ENCODE peak calls at places on chromosomes 7 and 10, in seven cellular contexts. C is fibroblast of the aortic adventitia; S is progenitor cell of endocrine pancreas; O is foreskin fibroblast; B is MCF 10A; E is CD8-positive, alpha-beta T cell; N is IMR-90. V is an unnamed sample.

GRCh38 chr7:376306-376969 is 86.5 kb downstream of the FOXL3 start:
- DNase-seq in N (no peak), C (no peak), S (peak), E (no peak), O (no peak), B (no peak), V (no peak)

GRCh38 chr7:2818653-2819052 is 25.5 kb downstream of the GNA12 start:
- DNase-seq in S (no peak), E (no peak), N (no peak), C (no peak), O (no peak), B (no peak), V (no peak)

GRCh38 chr10:129949411-129950335 is 14.4 kb downstream of the EBF3 start:
- DNase-seq in C (peak), E (no peak), O (peak), S (no peak), N (peak), B (no peak), V (peak)

GRCh38 chr7:155796381-155797261 is 15.6 kb downstream of the SHH start:
- DNase-seq in B (peak), O (peak), N (no peak), S (peak), E (peak), C (peak), V (peak)

GRCh38 chr10:1520909-1521565 is 216.3 kb downstream of the ADARB2 start:
- DNase-seq in S (no peak), C (no peak), O (no peak), B (no peak), N (no peak), E (no peak), V (no peak)

GRCh38 chr10:92153-92552 is 43.1 kb upstream of the TUBB8 start:
- DNase-seq in S (no peak), O (no peak), B (no peak), C (no peak), E (peak), N (no peak), V (no peak)

GRCh38 chr7:155893664-155894063 is 81.4 kb upstream of the SHH start:
- DNase-seq in C (no peak), B (no peak), O (no peak), S (no peak), E (no peak), N (no peak), V (no peak)

GRCh38 chr7:5622286-5622685 is 159.2 kb downstream of the RNF216 start:
- DNase-seq in B (no peak), N (no peak), O (no peak), E (no peak), C (no peak), S (no peak), V (no peak)

GRCh38 chr7:150735596-150736358 is 1.4 kb upstream of the GIMAP5 start:
- DNase-seq in B (no peak), O (no peak), N (no peak), S (no peak), C (no peak), E (peak), V (no peak)

GRCh38 chr10:62815373-62816111 is 624 bp downstream of the EGR2 start:
- DNase-seq in C (no peak), N (no peak), E (peak), S (peak), O (peak), B (no peak), V (no peak)

GRCh38 chr7:105015631-105015965 is 1.6 kb downstream of the KMT2E start:
- DNase-seq in E (no peak), C (no peak), N (peak), O (peak), B (peak), S (no peak), V (peak)

GRCh38 chr10:111076191-111076681 is 593 bp upstream of the ADRA2A start:
- DNase-seq in S (peak), E (peak), N (peak), O (peak), C (peak), B (peak), V (peak)

GRCh38 chr10:32501906-32502305 is 56.0 kb downstream of the CCDC7 start:
- DNase-seq in N (no peak), B (no peak), E (no peak), S (no peak), O (no peak), C (no peak), V (no peak)

GRCh38 chr10:92181575-92181974 is 109.3 kb downstream of the CPEB3 start:
- DNase-seq in C (no peak), N (no peak), S (no peak), E (no peak), B (peak), O (peak), V (peak)

GRCh38 chr7:133295484-133295883 is 42.6 kb downstream of the EXOC4 start:
- DNase-seq in C (no peak), N (no peak), O (no peak), B (no peak), E (no peak), S (no peak), V (no peak)

GRCh38 chr7:28858895-28859294 is 99.2 kb downstream of the TRIL start:
- DNase-seq in N (no peak), E (no peak), B (no peak), S (no peak), O (no peak), C (no peak), V (no peak)

GRCh38 chr10:49631975-49632374 is 18.1 kb downstream of the CHAT start:
- DNase-seq in S (no peak), B (no peak), E (no peak), N (no peak), O (no peak), C (no peak), V (no peak)

GRCh38 chr7:140726304-140726703 is 29.8 kb downstream of the NDUFB2 start:
- DNase-seq in C (peak), B (peak), E (no peak), O (no peak), S (no peak), N (peak), V (peak)

GRCh38 chr10:70903262-70903921 is 15.0 kb upstream of the PCBD1 start:
- DNase-seq in N (peak), C (peak), B (peak), E (no peak), S (peak), O (peak), V (peak)

GRCh38 chr10:124520553-124521428 is 59.2 kb downstream of the LHPP start:
- DNase-seq in O (no peak), E (no peak), N (peak), B (no peak), C (no peak), S (no peak), V (peak)

GRCh38 chr7:87219545-87220025 is at the start of gene TMEM243:
- DNase-seq in O (peak), N (peak), B (peak), C (peak), E (peak), S (peak), V (peak)

GRCh38 chr7:74502216-74502891 is 48.6 kb downstream of the GTF2IRD1 start:
- DNase-seq in S (no peak), N (no peak), C (no peak), B (peak), O (no peak), E (no peak), V (no peak)

GRCh38 chr7:77308792-77309191 is 107.4 kb downstream of the GSAP start:
- DNase-seq in B (no peak), O (no peak), S (no peak), C (no peak), N (no peak), E (no peak), V (no peak)

GRCh38 chr10:775245-776075 is 86.0 kb upstream of the DIP2C start:
- DNase-seq in E (no peak), B (peak), N (peak), S (no peak), C (no peak), O (peak), V (peak)

GRCh38 chr10:52742723-52743122 is 29.9 kb downstream of the MBL2 start:
- DNase-seq in B (no peak), E (no peak), C (no peak), S (no peak), O (no peak), N (no peak), V (no peak)

GRCh38 chr10:70966848-70967553 is 78.6 kb upstream of the PCBD1 start:
- DNase-seq in N (no peak), C (no peak), E (no peak), S (no peak), O (no peak), B (no peak), V (no peak)

GRCh38 chr10:244227-244626 is 109.0 kb downstream of the ZMYND11 start:
- DNase-seq in E (no peak), B (no peak), S (no peak), C (no peak), O (no peak), N (no peak), V (no peak)

GRCh38 chr7:74224511-74224832 is 14.7 kb downstream of the LAT2 start:
- DNase-seq in E (no peak), B (no peak), C (no peak), S (no peak), O (no peak), N (no peak), V (no peak)

GRCh38 chr7:77797734-77798393 is 370 bp downstream of the TMEM60 start:
- DNase-seq in N (peak), B (no peak), S (no peak), E (no peak), C (no peak), O (peak), V (no peak)

GRCh38 chr10:28930520-28931495 is 253.5 kb downstream of the BAMBI start:
- DNase-seq in E (no peak), B (no peak), C (no peak), O (no peak), N (no peak), S (no peak), V (no peak)

GRCh38 chr10:133454204-133454893 is 604 bp downstream of the SCART1 start:
- DNase-seq in B (no peak), N (no peak), O (no peak), E (no peak), S (no peak), C (no peak), V (no peak)

GRCh38 chr7:72336382-72336886 is 75.7 kb downstream of the CALN1 start:
- DNase-seq in N (no peak), O (no peak), C (no peak), B (no peak), S (no peak), E (no peak), V (no peak)

GRCh38 chr10:119723161-119723560 is 2.7 kb upstream of the INPP5F start:
- DNase-seq in N (no peak), B (no peak), E (no peak), C (no peak), S (no peak), O (no peak), V (no peak)

GRCh38 chr10:74683067-74683466 is 143.3 kb upstream of the KAT6B start:
- DNase-seq in O (peak), C (no peak), S (no peak), N (peak), E (no peak), B (no peak), V (peak)

GRCh38 chr10:74674892-74675291 is 151.5 kb upstream of the KAT6B start:
- DNase-seq in C (no peak), E (no peak), S (no peak), B (no peak), N (no peak), O (no peak), V (no peak)

GRCh38 chr10:74681917-74682627 is 144.3 kb upstream of the KAT6B start:
- DNase-seq in B (no peak), C (no peak), N (peak), O (peak), S (no peak), E (no peak), V (peak)

GRCh38 chr10:74675527-74675926 is 150.9 kb upstream of the KAT6B start:
- DNase-seq in E (no peak), N (no peak), O (no peak), B (no peak), C (no peak), S (no peak), V (no peak)

GRCh38 chr10:74677951-74678350 is 148.4 kb upstream of the KAT6B start:
- DNase-seq in S (no peak), N (no peak), C (no peak), O (no peak), B (no peak), E (no peak), V (no peak)
- TF ChIP-seq CTCF in S (no peak), N (no peak), C (no peak), O (no peak), B (no peak), E (no peak), V (no peak)

GRCh38 chr7:18890885-18891621 is 226.4 kb downstream of the TWIST1 start:
- DNase-seq in O (no peak), N (peak), B (no peak), E (no peak), C (peak), S (no peak), V (peak)

GRCh38 chr7:18893156-18893555 is 224.3 kb downstream of the TWIST1 start:
- DNase-seq in S (no peak), N (no peak), B (no peak), C (no peak), E (no peak), O (no peak), V (no peak)

GRCh38 chr7:18895456-18895855 is 222.0 kb downstream of the TWIST1 start:
- DNase-seq in C (peak), N (peak), O (peak), S (no peak), B (peak), E (no peak), V (peak)

GRCh38 chr7:18896343-18896975 is 221.0 kb downstream of the TWIST1 start:
- DNase-seq in C (no peak), S (no peak), N (peak), O (no peak), E (no peak), B (no peak), V (peak)

DNA sequence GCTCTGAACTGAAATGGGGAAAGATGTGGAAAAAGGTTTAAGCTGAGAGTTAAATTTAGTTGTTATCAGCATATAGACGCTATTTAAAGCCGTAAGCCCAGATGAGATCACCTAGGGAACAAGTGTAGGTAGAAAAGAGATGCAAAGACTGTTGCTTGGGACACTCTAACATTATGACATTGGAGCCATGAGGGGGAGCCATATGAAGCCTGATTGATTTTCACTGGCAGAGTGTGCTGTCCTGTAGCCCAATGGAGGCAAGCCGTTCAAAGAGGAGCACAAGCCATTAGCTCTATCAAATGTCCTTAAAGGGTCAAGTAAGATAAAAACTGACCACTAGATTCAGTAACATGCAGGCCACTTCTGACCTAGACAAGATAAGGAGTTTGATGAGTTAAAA is 223.3 kb downstream of the TWIST1 start:
- DNase-seq in B (no peak), S (no peak), E (no peak), C (no peak), N (no peak), O (no peak), V (no peak)
- TF ChIP-seq CTCF in B (no peak), S (no peak), E (no peak), C (no peak), N (no peak), O (no peak), V (peak)

DNA sequence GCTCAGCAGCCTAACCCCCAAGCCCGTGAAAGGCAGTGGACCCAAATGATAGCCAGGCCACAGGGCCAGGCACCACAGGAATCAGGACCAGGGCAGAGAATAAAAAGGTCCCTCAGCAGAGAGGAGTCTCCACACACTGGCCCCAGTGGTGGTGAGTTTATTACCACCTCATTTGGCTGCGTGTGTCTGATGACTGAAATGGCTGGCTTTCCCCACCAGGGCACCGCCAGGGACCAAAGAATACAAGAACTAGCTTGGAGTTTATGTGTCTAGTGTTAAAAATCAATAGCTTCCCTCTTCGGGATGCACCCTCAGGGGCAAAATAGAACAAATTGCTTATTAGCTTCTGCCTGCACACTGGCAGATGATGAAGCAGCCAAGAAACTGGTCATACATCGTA is 223.8 kb upstream of the ZMIZ1 start:
- DNase-seq in O (no peak), E (no peak), B (no peak), S (no peak), N (no peak), C (no peak), V (no peak)
- TF ChIP-seq CTCF in O (no peak), E (no peak), B (no peak), S (peak), N (no peak), C (no peak), V (no peak)

DNA sequence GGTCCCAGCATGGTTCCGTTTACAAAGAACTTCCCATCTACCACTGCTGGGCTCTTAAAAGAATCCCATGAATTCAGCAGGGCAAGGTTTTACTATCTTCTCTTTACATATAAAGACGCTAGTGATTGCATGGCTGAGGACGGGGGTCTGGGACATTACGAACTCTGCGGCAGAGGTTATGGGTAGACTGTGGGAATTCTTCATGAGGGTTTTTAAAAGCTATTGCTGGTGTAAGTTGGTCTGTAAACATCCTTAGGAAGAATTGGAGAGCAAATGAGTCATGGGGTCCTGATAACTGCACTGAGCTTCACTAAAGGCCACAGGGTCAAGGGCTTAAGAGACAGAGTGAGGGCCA is 53.1 kb upstream of the TMEM72 start:
- DNase-seq in B (no peak), E (no peak), O (no peak), C (no peak), N (no peak), S (no peak), V (no peak)
- TF ChIP-seq CTCF in B (no peak), E (peak), O (no peak), C (no peak), N (no peak), S (no peak), V (no peak)

DNA sequence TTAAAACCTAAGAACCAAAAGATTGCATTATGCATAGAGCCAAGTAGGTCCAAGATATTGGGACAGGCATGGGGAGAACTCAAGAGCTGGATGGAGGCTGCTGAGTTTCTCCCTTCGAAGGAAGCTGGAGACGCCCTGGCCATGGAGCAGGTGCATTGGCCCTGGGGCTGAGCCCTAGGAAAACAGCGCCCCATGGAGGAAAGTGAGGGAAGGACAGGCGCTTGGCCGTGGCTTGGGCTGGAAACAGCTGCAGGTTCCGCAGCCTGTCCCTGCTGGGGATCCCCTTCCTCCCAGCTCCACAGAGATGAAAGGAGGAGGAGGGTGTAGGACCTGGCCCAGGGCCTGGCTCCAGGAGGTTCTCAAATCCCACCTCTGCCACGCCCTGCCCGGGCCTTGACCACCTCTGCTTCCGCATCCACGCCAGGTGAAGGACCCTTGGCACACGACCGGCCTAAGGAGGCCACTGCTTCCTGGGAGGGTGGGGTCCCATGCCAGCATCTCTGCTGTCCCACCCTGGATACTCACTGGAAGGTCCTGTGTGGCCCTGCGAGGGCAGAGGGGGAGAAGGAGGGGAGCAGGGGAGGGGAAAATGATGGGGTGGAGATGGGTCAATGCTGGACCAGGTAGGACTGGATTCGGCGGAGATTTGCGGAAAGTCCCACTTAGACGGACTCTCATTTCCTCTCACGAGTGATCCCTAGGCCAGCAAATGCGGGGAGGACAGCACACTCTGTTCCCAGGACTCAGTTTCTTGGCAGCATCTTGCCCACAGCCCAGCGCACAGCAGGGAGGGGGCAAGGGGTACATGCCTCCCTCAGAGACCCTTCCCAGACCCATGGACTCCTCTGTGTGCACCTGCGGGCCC is 258.6 kb upstream of the TCERG1L start:
- DNase-seq in S (no peak), B (no peak), O (no peak), N (no peak), E (peak), C (no peak), V (peak)
- TF ChIP-seq CTCF in S (peak), B (no peak), O (no peak), N (no peak), E (no peak), C (no peak), V (peak)

DNA sequence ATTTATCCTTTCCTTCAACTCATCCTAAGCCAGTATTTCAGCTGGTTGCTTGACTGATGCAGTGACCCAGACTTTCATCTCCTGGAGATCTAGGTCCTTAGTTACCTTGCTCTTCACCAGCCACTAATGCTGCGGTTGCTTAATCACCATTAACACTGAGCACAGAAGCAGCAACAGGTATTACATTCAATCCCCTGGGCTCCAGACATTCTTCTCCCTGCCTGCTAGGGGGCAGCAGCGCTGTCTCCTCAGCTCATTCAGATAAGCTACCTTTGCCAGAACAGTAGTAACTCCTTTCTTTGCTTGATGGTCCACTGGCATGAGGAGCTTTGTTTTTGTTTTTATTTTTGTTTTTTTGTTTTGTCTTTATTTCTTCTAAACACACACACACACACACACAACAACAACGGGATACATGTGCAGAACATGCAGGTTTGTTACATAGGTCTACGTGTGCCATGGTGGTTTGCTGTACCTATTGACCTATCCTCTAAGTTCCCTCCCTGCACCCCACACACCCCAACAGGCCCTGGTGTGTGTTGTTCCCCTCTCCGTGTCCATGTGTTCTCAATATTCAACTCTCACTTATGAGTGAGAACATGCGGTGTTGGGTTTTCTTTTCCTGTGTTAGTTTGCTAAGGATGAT is 1043.2 kb upstream of the C7orf33 start:
- DNase-seq in E (no peak), O (no peak), S (no peak), C (no peak), B (peak), N (peak), V (peak)
- TF ChIP-seq CTCF in E (no peak), O (peak), S (peak), C (peak), B (peak), N (peak), V (peak)

V was measured in A673.